ENCODE peak calls at places on chromosomes 5 and 9, in nine cellular contexts. One of them, this sample, is unnamed.

GRCh38 chr5:102762828-102763227 is 7.7 kb downstream of the PAM start:
- DNase-seq in kidney: no peak
- DNase-seq in foreskin fibroblast: no peak
- DNase-seq in tibial artery: no peak
- DNase-seq in CD4-positive, CD25-positive, alpha-beta regulatory T cell: no peak
- DNase-seq in AG09309: no peak
- DNase-seq in ascending aorta: no peak
- DNase-seq in AG04450: no peak
- DNase-seq in IMR-90: no peak
- DNase-seq in this sample: peak

GRCh38 chr9:2180704-2181103 is 165.6 kb downstream of the SMARCA2 start:
- DNase-seq in AG04450: no peak
- DNase-seq in CD4-positive, CD25-positive, alpha-beta regulatory T cell: no peak
- DNase-seq in ascending aorta: no peak
- DNase-seq in AG09309: no peak
- DNase-seq in foreskin fibroblast: no peak
- DNase-seq in kidney: no peak
- DNase-seq in IMR-90: peak
- DNase-seq in tibial artery: no peak
- DNase-seq in this sample: no peak

GRCh38 chr9:134291452-134291881 is 34.8 kb upstream of the RXRA start:
- DNase-seq in IMR-90: no peak
- DNase-seq in AG04450: no peak
- DNase-seq in CD4-positive, CD25-positive, alpha-beta regulatory T cell: no peak
- DNase-seq in kidney: peak
- DNase-seq in tibial artery: no peak
- DNase-seq in foreskin fibroblast: no peak
- DNase-seq in ascending aorta: no peak
- DNase-seq in AG09309: no peak
- DNase-seq in this sample: no peak

GRCh38 chr9:78775889-78776288 is 479.0 kb downstream of the PSAT1 start:
- DNase-seq in AG09309: no peak
- DNase-seq in CD4-positive, CD25-positive, alpha-beta regulatory T cell: no peak
- DNase-seq in AG04450: no peak
- DNase-seq in kidney: no peak
- DNase-seq in ascending aorta: no peak
- DNase-seq in tibial artery: no peak
- DNase-seq in foreskin fibroblast: peak
- DNase-seq in IMR-90: no peak
- DNase-seq in this sample: no peak

GRCh38 chr9:123108976-123109375 is 75.5 kb downstream of the GPR21 start:
- DNase-seq in kidney: no peak
- DNase-seq in tibial artery: no peak
- DNase-seq in IMR-90: no peak
- DNase-seq in AG09309: no peak
- DNase-seq in ascending aorta: no peak
- DNase-seq in CD4-positive, CD25-positive, alpha-beta regulatory T cell: no peak
- DNase-seq in foreskin fibroblast: no peak
- DNase-seq in AG04450: no peak
- DNase-seq in this sample: no peak

GRCh38 chr5:138233280-138233679 is 20.2 kb upstream of the CDC23 start:
- DNase-seq in foreskin fibroblast: no peak
- DNase-seq in tibial artery: no peak
- DNase-seq in AG09309: no peak
- DNase-seq in kidney: no peak
- DNase-seq in ascending aorta: no peak
- DNase-seq in CD4-positive, CD25-positive, alpha-beta regulatory T cell: no peak
- DNase-seq in IMR-90: no peak
- DNase-seq in AG04450: no peak
- DNase-seq in this sample: no peak

GRCh38 chr9:18614651-18615050 is 140.7 kb downstream of the ADAMTSL1 start:
- DNase-seq in ascending aorta: no peak
- DNase-seq in AG09309: no peak
- DNase-seq in CD4-positive, CD25-positive, alpha-beta regulatory T cell: no peak
- DNase-seq in foreskin fibroblast: no peak
- DNase-seq in tibial artery: no peak
- DNase-seq in kidney: no peak
- DNase-seq in IMR-90: no peak
- DNase-seq in AG04450: no peak
- DNase-seq in this sample: no peak

GRCh38 chr5:181207214-181207959 is 2.4 kb upstream of the TRIM7 start:
- DNase-seq in AG04450: peak
- DNase-seq in ascending aorta: peak
- DNase-seq in CD4-positive, CD25-positive, alpha-beta regulatory T cell: peak
- DNase-seq in foreskin fibroblast: peak
- DNase-seq in IMR-90: peak
- DNase-seq in tibial artery: peak
- DNase-seq in AG09309: peak
- DNase-seq in kidney: no peak
- DNase-seq in this sample: peak

GRCh38 chr9:21970800-21971620 is 23.2 kb downstream of the CDKN2A start:
- DNase-seq in tibial artery: no peak
- DNase-seq in ascending aorta: peak
- DNase-seq in AG04450: no peak
- DNase-seq in kidney: peak
- DNase-seq in CD4-positive, CD25-positive, alpha-beta regulatory T cell: no peak
- DNase-seq in IMR-90: no peak
- DNase-seq in AG09309: no peak
- DNase-seq in foreskin fibroblast: peak
- DNase-seq in this sample: no peak

GRCh38 chr5:79480991-79481390 is 32.9 kb downstream of the HOMER1 start:
- DNase-seq in kidney: no peak
- DNase-seq in tibial artery: no peak
- DNase-seq in IMR-90: no peak
- DNase-seq in CD4-positive, CD25-positive, alpha-beta regulatory T cell: no peak
- DNase-seq in AG09309: no peak
- DNase-seq in AG04450: no peak
- DNase-seq in foreskin fibroblast: no peak
- DNase-seq in ascending aorta: no peak
- DNase-seq in this sample: no peak

GRCh38 chr9:87529666-87530065 is 32.0 kb downstream of the DAPK1 start:
- DNase-seq in IMR-90: no peak
- DNase-seq in foreskin fibroblast: no peak
- DNase-seq in AG09309: no peak
- DNase-seq in kidney: no peak
- DNase-seq in ascending aorta: no peak
- DNase-seq in CD4-positive, CD25-positive, alpha-beta regulatory T cell: no peak
- DNase-seq in tibial artery: no peak
- DNase-seq in AG04450: no peak
- DNase-seq in this sample: no peak

GRCh38 chr9:98253563-98253962 is 1.9 kb downstream of the TBC1D2 start:
- DNase-seq in kidney: no peak
- DNase-seq in ascending aorta: no peak
- DNase-seq in CD4-positive, CD25-positive, alpha-beta regulatory T cell: no peak
- DNase-seq in IMR-90: no peak
- DNase-seq in AG04450: no peak
- DNase-seq in tibial artery: no peak
- DNase-seq in foreskin fibroblast: no peak
- DNase-seq in AG09309: no peak
- DNase-seq in this sample: peak

GRCh38 chr9:107707915-107708441 is 218.4 kb upstream of the KLF4 start:
- DNase-seq in AG09309: no peak
- DNase-seq in kidney: no peak
- DNase-seq in AG04450: no peak
- DNase-seq in tibial artery: no peak
- DNase-seq in CD4-positive, CD25-positive, alpha-beta regulatory T cell: no peak
- DNase-seq in ascending aorta: no peak
- DNase-seq in foreskin fibroblast: peak
- DNase-seq in IMR-90: peak
- DNase-seq in this sample: no peak

GRCh38 chr5:178306430-178307225 is 74.0 kb upstream of the PHYKPL start:
- DNase-seq in kidney: peak
- DNase-seq in AG09309: no peak
- DNase-seq in ascending aorta: no peak
- DNase-seq in tibial artery: peak
- DNase-seq in IMR-90: no peak
- DNase-seq in CD4-positive, CD25-positive, alpha-beta regulatory T cell: no peak
- DNase-seq in foreskin fibroblast: no peak
- DNase-seq in AG04450: no peak
- DNase-seq in this sample: no peak

GRCh38 chr5:128538249-128539037 is 398 bp upstream of the FBN2 start:
- DNase-seq in CD4-positive, CD25-positive, alpha-beta regulatory T cell: no peak
- DNase-seq in tibial artery: peak
- DNase-seq in AG09309: peak
- DNase-seq in IMR-90: peak
- DNase-seq in ascending aorta: peak
- DNase-seq in AG04450: peak
- DNase-seq in foreskin fibroblast: peak
- DNase-seq in kidney: peak
- DNase-seq in this sample: peak
- H3K4me3 ChIP-seq in CD4-positive, CD25-positive, alpha-beta regulatory T cell: no peak
- H3K4me3 ChIP-seq in tibial artery: peak
- H3K4me3 ChIP-seq in AG09309: peak
- H3K4me3 ChIP-seq in IMR-90: peak
- H3K4me3 ChIP-seq in ascending aorta: peak
- H3K4me3 ChIP-seq in AG04450: peak
- H3K4me3 ChIP-seq in foreskin fibroblast: peak
- H3K4me3 ChIP-seq in kidney: peak
- H3K4me3 ChIP-seq in this sample: peak

GRCh38 chr5:66498791-66499207 is 97.4 kb upstream of the MAST4 start:
- DNase-seq in kidney: no peak
- DNase-seq in tibial artery: no peak
- DNase-seq in ascending aorta: no peak
- DNase-seq in IMR-90: no peak
- DNase-seq in foreskin fibroblast: no peak
- DNase-seq in CD4-positive, CD25-positive, alpha-beta regulatory T cell: no peak
- DNase-seq in AG04450: no peak
- DNase-seq in AG09309: no peak
- DNase-seq in this sample: peak

GRCh38 chr5:66503203-66503789 is 92.9 kb upstream of the MAST4 start:
- DNase-seq in CD4-positive, CD25-positive, alpha-beta regulatory T cell: no peak
- DNase-seq in kidney: peak
- DNase-seq in AG04450: no peak
- DNase-seq in AG09309: no peak
- DNase-seq in IMR-90: no peak
- DNase-seq in tibial artery: no peak
- DNase-seq in ascending aorta: no peak
- DNase-seq in foreskin fibroblast: no peak
- DNase-seq in this sample: no peak
- H3K4me3 ChIP-seq in CD4-positive, CD25-positive, alpha-beta regulatory T cell: no peak
- H3K4me3 ChIP-seq in kidney: no peak
- H3K4me3 ChIP-seq in AG04450: no peak
- H3K4me3 ChIP-seq in AG09309: no peak
- H3K4me3 ChIP-seq in IMR-90: no peak
- H3K4me3 ChIP-seq in tibial artery: no peak
- H3K4me3 ChIP-seq in ascending aorta: no peak
- H3K4me3 ChIP-seq in foreskin fibroblast: no peak
- H3K4me3 ChIP-seq in this sample: no peak

GRCh38 chr9:6708732-6709131 is 49.0 kb upstream of the KDM4C start:
- DNase-seq in kidney: no peak
- DNase-seq in tibial artery: no peak
- DNase-seq in CD4-positive, CD25-positive, alpha-beta regulatory T cell: no peak
- DNase-seq in AG04450: no peak
- DNase-seq in AG09309: no peak
- DNase-seq in ascending aorta: no peak
- DNase-seq in foreskin fibroblast: no peak
- DNase-seq in IMR-90: no peak
- DNase-seq in this sample: no peak

DNA sequence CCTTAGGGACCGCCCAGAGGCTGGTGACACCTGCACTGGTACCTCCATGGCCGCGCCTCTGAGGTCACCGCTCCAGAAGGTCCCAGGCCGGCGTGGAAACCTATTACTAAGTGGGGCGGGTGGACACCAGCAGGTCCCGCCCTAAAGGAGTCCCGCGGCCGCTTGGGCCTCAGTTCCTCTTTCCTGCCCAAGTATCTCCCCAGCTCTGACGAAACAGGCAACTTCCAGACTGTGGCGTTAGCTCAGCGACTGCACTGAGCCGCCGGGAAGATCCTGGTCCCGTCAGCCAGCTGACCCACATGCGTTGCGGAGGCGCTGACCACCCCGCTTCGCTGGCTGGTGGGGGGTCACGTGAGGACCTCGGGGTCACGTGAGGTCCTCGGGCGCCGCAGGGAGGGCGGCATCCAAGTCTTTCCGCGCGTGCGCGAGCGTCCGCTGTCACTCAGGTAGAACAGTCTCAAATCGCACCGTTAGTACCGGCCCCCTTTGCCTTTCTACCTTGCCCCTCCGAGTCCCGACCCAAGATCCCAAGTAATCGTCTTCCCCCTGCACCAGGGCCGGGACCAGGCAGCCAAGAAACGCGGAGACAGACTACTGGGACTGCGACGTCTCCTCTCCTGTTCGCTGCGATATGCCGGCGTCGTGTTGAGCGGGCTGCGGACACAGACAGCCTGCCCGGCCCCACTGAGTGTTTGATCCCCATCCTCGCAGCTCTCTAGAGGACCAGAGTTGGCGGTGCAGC is 53.7 kb upstream of the KDM4C start:
- DNase-seq in AG04450: peak
- DNase-seq in CD4-positive, CD25-positive, alpha-beta regulatory T cell: peak
- DNase-seq in foreskin fibroblast: peak
- DNase-seq in AG09309: no peak
- DNase-seq in kidney: peak
- DNase-seq in tibial artery: peak
- DNase-seq in ascending aorta: peak
- DNase-seq in IMR-90: peak
- DNase-seq in this sample: peak
- H3K4me3 ChIP-seq in AG04450: peak
- H3K4me3 ChIP-seq in CD4-positive, CD25-positive, alpha-beta regulatory T cell: peak
- H3K4me3 ChIP-seq in foreskin fibroblast: peak
- H3K4me3 ChIP-seq in AG09309: no peak
- H3K4me3 ChIP-seq in kidney: peak
- H3K4me3 ChIP-seq in tibial artery: peak
- H3K4me3 ChIP-seq in ascending aorta: peak
- H3K4me3 ChIP-seq in IMR-90: peak
- H3K4me3 ChIP-seq in this sample: peak

GRCh38 chr9:76887951-76888350 is 18.0 kb downstream of the PRUNE2 start:
- DNase-seq in IMR-90: no peak
- DNase-seq in CD4-positive, CD25-positive, alpha-beta regulatory T cell: no peak
- DNase-seq in AG09309: no peak
- DNase-seq in foreskin fibroblast: no peak
- DNase-seq in AG04450: no peak
- DNase-seq in ascending aorta: no peak
- DNase-seq in tibial artery: no peak
- DNase-seq in kidney: no peak
- DNase-seq in this sample: no peak

GRCh38 chr9:76883341-76883740 is 22.6 kb downstream of the PRUNE2 start:
- DNase-seq in foreskin fibroblast: no peak
- DNase-seq in CD4-positive, CD25-positive, alpha-beta regulatory T cell: no peak
- DNase-seq in tibial artery: no peak
- DNase-seq in AG04450: no peak
- DNase-seq in ascending aorta: no peak
- DNase-seq in AG09309: no peak
- DNase-seq in kidney: no peak
- DNase-seq in IMR-90: no peak
- DNase-seq in this sample: no peak

GRCh38 chr9:76886318-76886717 is 19.6 kb downstream of the PRUNE2 start:
- DNase-seq in AG09309: no peak
- DNase-seq in CD4-positive, CD25-positive, alpha-beta regulatory T cell: no peak
- DNase-seq in ascending aorta: no peak
- DNase-seq in IMR-90: no peak
- DNase-seq in AG04450: no peak
- DNase-seq in tibial artery: no peak
- DNase-seq in kidney: no peak
- DNase-seq in foreskin fibroblast: no peak
- DNase-seq in this sample: no peak

GRCh38 chr9:76884823-76885222 is 21.1 kb downstream of the PRUNE2 start:
- DNase-seq in kidney: no peak
- DNase-seq in tibial artery: no peak
- DNase-seq in AG09309: no peak
- DNase-seq in IMR-90: no peak
- DNase-seq in ascending aorta: no peak
- DNase-seq in AG04450: no peak
- DNase-seq in CD4-positive, CD25-positive, alpha-beta regulatory T cell: no peak
- DNase-seq in foreskin fibroblast: no peak
- DNase-seq in this sample: no peak

GRCh38 chr9:76887003-76887821 is 18.7 kb downstream of the PRUNE2 start:
- DNase-seq in foreskin fibroblast: peak
- DNase-seq in IMR-90: no peak
- DNase-seq in AG09309: no peak
- DNase-seq in ascending aorta: no peak
- DNase-seq in tibial artery: no peak
- DNase-seq in AG04450: no peak
- DNase-seq in kidney: no peak
- DNase-seq in CD4-positive, CD25-positive, alpha-beta regulatory T cell: no peak
- DNase-seq in this sample: no peak
- H3K4me3 ChIP-seq in foreskin fibroblast: peak
- H3K4me3 ChIP-seq in IMR-90: no peak
- H3K4me3 ChIP-seq in AG09309: no peak
- H3K4me3 ChIP-seq in ascending aorta: peak
- H3K4me3 ChIP-seq in tibial artery: no peak
- H3K4me3 ChIP-seq in AG04450: no peak
- H3K4me3 ChIP-seq in kidney: no peak
- H3K4me3 ChIP-seq in CD4-positive, CD25-positive, alpha-beta regulatory T cell: no peak
- H3K4me3 ChIP-seq in this sample: no peak

This sample was measured in bronchial epithelial cell.